ENCODE peak calls at places on chromosomes 11 and 22, in six cellular contexts. I, Y, W, U, J and R are unnamed samples. For H3K9me3, the result is how much of the 10 kb centered on the place peaks cover.

GRCh38 chr22:31626427-31627150 is 35.4 kb downstream of the PISD start:
- DNase-seq in J (no peak), I (peak), W (no peak), U (no peak), Y (no peak), R (no peak)

GRCh38 chr22:44423556-44423955 is 74.5 kb downstream of the RTL6 start:
- DNase-seq in Y (no peak), U (no peak), J (no peak), I (no peak), W (no peak), R (no peak)

GRCh38 chr11:111515591-111515990 is 1.0 kb downstream of the HOATZ start:
- DNase-seq in Y (no peak), W (no peak), J (no peak), U (no peak), I (no peak), R (no peak)

GRCh38 chr22:32830957-32831356 is 29.5 kb downstream of the TIMP3 start:
- DNase-seq in I (no peak), J (no peak), U (no peak), Y (no peak), W (no peak), R (no peak)

GRCh38 chr22:44671742-44672141 is 30.3 kb upstream of the PRR5 start:
- DNase-seq in U (no peak), I (no peak), W (no peak), J (peak), Y (peak), R (no peak)

GRCh38 chr11:1290052-1291040 is 19.1 kb downstream of the TOLLIP start:
- DNase-seq in J (no peak), Y (no peak), U (no peak), I (no peak), W (no peak), R (no peak)

GRCh38 chr11:44899959-44900358 is 50.7 kb downstream of the TP53I11 start:
- DNase-seq in J (peak), W (peak), U (no peak), I (peak), Y (peak), R (no peak)

GRCh38 chr11:134261000-134261399 is 7.6 kb downstream of the ACAD8 start:
- DNase-seq in W (no peak), Y (no peak), I (no peak), U (no peak), J (no peak), R (no peak)

GRCh38 chr22:27045103-27045940 is 387.9 kb downstream of the MIAT start:
- DNase-seq in I (no peak), J (peak), U (no peak), W (no peak), Y (peak), R (no peak)

GRCh38 chr22:32587449-32587848 is 112.8 kb downstream of the FBXO7 start:
- DNase-seq in W (no peak), I (no peak), Y (no peak), J (no peak), U (peak), R (no peak)

GRCh38 chr11:108218455-108218854 is 4.0 kb downstream of the NPAT start:
- DNase-seq in W (no peak), U (no peak), I (no peak), J (peak), Y (peak), R (no peak)

GRCh38 chr11:97850726-97851125 is 1170.0 kb upstream of the CNTN5 start:
- DNase-seq in W (no peak), I (no peak), J (no peak), U (no peak), Y (no peak), R (peak)

GRCh38 chr11:72625746-72626636 is 48.2 kb downstream of the PDE2A start:
- DNase-seq in Y (peak), W (no peak), I (no peak), J (peak), U (no peak), R (no peak)

GRCh38 chr22:25475554-25476022 is 88.9 kb upstream of the GRK3 start:
- DNase-seq in U (no peak), Y (peak), J (peak), W (no peak), I (no peak), R (no peak)

GRCh38 chr22:35140879-35141745 is 75.2 kb downstream of the ISX start:
- DNase-seq in Y (no peak), J (no peak), I (peak), W (peak), U (no peak), R (peak)

GRCh38 chr22:50660306-50660705 is 12.3 kb upstream of the SHANK3 start:
- DNase-seq in W (no peak), U (peak), J (no peak), Y (no peak), I (no peak), R (no peak)

GRCh38 chr11:131038597-131038996 is 122.3 kb upstream of the SNX19 start:
- DNase-seq in Y (peak), U (peak), J (no peak), I (no peak), W (no peak), R (no peak)

GRCh38 chr11:107468596-107468995 is 11.0 kb upstream of the CWF19L2 start:
- DNase-seq in I (no peak), W (no peak), J (peak), Y (peak), U (no peak), R (no peak)

GRCh38 chr11:134385774-134386565 is 26.1 kb downstream of the B3GAT1 start:
- DNase-seq in U (no peak), W (no peak), I (no peak), Y (no peak), J (no peak), R (no peak)

GRCh38 chr11:61908730-61909622 is 8.4 kb downstream of the RAB3IL1 start:
- DNase-seq in U (no peak), Y (no peak), I (no peak), J (no peak), W (no peak), R (no peak)

GRCh38 chr11:95330332-95330731 is 99.3 kb upstream of the SESN3 start:
- DNase-seq in U (no peak), Y (no peak), I (no peak), W (no peak), J (no peak), R (no peak)

GRCh38 chr22:30626413-30626812 is 9.2 kb upstream of the SLC35E4 start:
- DNase-seq in Y (no peak), J (no peak), I (no peak), U (no peak), W (no peak), R (no peak)
- H3K9me3 ChIP-seq in Y (under half), J (under half), I (under half), U (under half), W (under half), R (under half)

GRCh38 chr11:60875366-60875720 is 8.0 kb downstream of the ZP1 start:
- DNase-seq in J (no peak), Y (no peak), W (no peak), U (no peak), I (no peak), R (no peak)
- H3K23ac ChIP-seq in J (no peak), Y (no peak), W (no peak), U (no peak), I (no peak), R (no peak)

DNA sequence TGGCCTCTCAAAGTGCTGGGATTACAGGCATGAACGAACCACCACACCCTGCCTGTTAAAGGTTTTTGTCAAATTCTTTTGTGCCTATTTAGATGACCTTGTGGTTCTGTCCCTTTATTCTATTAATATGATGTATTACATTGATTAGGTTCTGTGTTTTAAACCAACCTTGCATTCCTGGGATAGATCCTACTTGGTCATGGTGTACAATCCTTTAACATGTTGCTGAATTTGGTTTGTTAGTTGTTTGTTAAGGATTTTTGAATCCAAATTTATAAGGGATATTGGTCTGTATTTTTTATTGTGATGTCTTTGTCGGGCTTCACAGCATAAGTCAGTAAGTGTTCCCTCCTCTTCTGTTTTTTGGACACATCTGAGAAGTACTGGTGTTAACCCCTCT is 29.0 kb upstream of the CLDN5 start:
- DNase-seq in Y (no peak), I (no peak), J (no peak), W (no peak), U (no peak), R (no peak)
- H3K9me3 ChIP-seq in Y (under half), I (under half), J (under half), W (under half), U (under half), R (under half)

GRCh38 chr11:93113824-93114223 is 84.0 kb downstream of the SLC36A4 start:
- DNase-seq in U (no peak), W (peak), Y (no peak), J (no peak), I (peak), R (no peak)

GRCh38 chr11:93116641-93117577 is 80.9 kb downstream of the SLC36A4 start:
- DNase-seq in I (peak), J (peak), U (no peak), Y (no peak), W (peak), R (no peak)

GRCh38 chr11:93122535-93122934 is 75.3 kb downstream of the SLC36A4 start:
- DNase-seq in J (no peak), W (no peak), Y (no peak), I (no peak), U (no peak), R (no peak)

GRCh38 chr11:93123351-93123898 is 74.4 kb downstream of the SLC36A4 start:
- DNase-seq in Y (no peak), J (peak), W (no peak), I (no peak), U (peak), R (no peak)

DNA sequence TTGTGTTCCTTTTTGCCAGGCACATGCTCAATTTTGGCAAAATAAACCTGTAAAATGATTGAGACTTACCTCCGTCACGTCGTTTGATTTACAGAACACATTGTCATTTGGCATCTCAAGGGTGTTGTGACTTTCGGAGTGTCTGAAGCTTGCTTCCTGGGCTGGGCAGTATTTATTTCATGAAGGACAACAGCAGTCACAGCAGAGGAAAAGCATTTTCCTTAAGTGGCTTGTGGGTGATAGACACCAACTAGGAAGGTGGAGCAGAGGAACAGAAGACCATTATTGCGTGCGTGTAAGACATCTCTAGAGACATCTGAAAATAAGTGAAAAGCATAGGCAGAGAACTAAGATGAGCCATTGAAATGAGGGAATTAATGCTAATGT is 80.2 kb downstream of the SLC36A4 start:
- DNase-seq in W (no peak), J (no peak), U (no peak), I (no peak), Y (no peak), R (no peak)
- H3K23ac ChIP-seq in W (no peak), J (peak), U (no peak), I (no peak), Y (no peak), R (no peak)

GRCh38 chr11:37786214-37786755 is 1188.2 kb upstream of the RAG2 start:
- DNase-seq in I (no peak), U (no peak), W (no peak), Y (peak), J (peak), R (no peak)

GRCh38 chr11:37788141-37788877 is 1190.3 kb upstream of the RAG2 start:
- DNase-seq in W (no peak), U (no peak), Y (peak), I (no peak), J (peak), R (no peak)
- H3K9me3 ChIP-seq in W (under half), U (under half), Y (under half), I (under half), J (under half), R (under half)

GRCh38 chr22:41565403-41566054 is 4.7 kb downstream of the CSDC2 start:
- DNase-seq in U (no peak), I (peak), Y (peak), W (no peak), J (peak), R (no peak)
- H3K23ac ChIP-seq in U (no peak), I (no peak), Y (no peak), W (no peak), J (no peak), R (no peak)

GRCh38 chr22:47898946-47899345 is 1136.5 kb downstream of the TBC1D22A start:
- DNase-seq in U (no peak), Y (no peak), J (no peak), W (no peak), I (no peak), R (no peak)
- H3K9me3 ChIP-seq in U (under half), Y (under half), J (under half), W (under half), I (under half), R (under half)